ENCODE peak calls at places on chromosomes 6 and 20, in nine cellular contexts. W is endothelial cell of umbilical vein, O is uterus, J is cardiac fibroblast, G is foreskin fibroblast, Q is HCT116, X is cardiac muscle cell, B is heart left ventricle, S is psoas muscle. H is an unnamed sample.
A peak's percentile ranks its signal among the peaks of the same experiment; 100 is the strongest.

GRCh38 chr6:111679126-111679525 is 73.4 kb upstream of the TRAF3IP2 start:
- DNase-seq in W (no peak), O (no peak), J (no peak), G (no peak), Q (no peak), X (no peak), B (no peak), S (no peak), H (no peak)

GRCh38 chr6:44129841-44130322 is 2.5 kb downstream of the TMEM63B start:
- DNase-seq in W (no peak), O (no peak), J (no peak), G (no peak), Q (no peak), X (peak; percentile 15), B (peak; percentile 58), S (no peak), H (no peak)

GRCh38 chr6:130426078-130426726 is 60.4 kb downstream of the TMEM200A start:
- DNase-seq in W (no peak), O (no peak), J (no peak), G (peak; percentile 75), Q (peak; percentile 10), X (no peak), B (no peak), S (no peak), H (peak; percentile 62)

GRCh38 chr6:24827162-24827561 is 28.4 kb upstream of the ARMH2 start:
- DNase-seq in W (no peak), O (no peak), J (no peak), G (no peak), Q (no peak), X (no peak), B (no peak), S (no peak), H (no peak)

GRCh38 chr6:14703586-14703985 is 542.3 kb upstream of the JARID2 start:
- DNase-seq in W (no peak), O (no peak), J (peak; percentile 59), G (no peak), Q (no peak), X (no peak), B (no peak), S (no peak), H (peak; percentile 94)

GRCh38 chr20:54165803-54166202 is 8.0 kb downstream of the CYP24A1 start:
- DNase-seq in W (no peak), O (no peak), J (no peak), G (no peak), Q (no peak), X (no peak), B (no peak), S (no peak), H (no peak)

GRCh38 chr6:30722280-30723112 is 2.3 kb downstream of the TUBB start:
- DNase-seq in W (peak; percentile 82), O (peak; percentile 80), J (peak; percentile 82), G (peak; percentile 90), Q (peak; percentile 62), X (peak; percentile 79), B (peak; percentile 81), S (peak; percentile 88), H (peak; percentile 72)

GRCh38 chr6:167843023-167843422 is 16.3 kb downstream of the AFDN start:
- DNase-seq in W (no peak), O (no peak), J (no peak), G (no peak), Q (no peak), X (no peak), B (no peak), S (no peak), H (no peak)

GRCh38 chr6:657743-658142 is 843 bp upstream of the HUS1B start:
- DNase-seq in W (no peak), O (no peak), J (peak; percentile 29), G (no peak), Q (no peak), X (no peak), B (no peak), S (no peak), H (no peak)

GRCh38 chr6:110140650-110141049 is 38.8 kb downstream of the WASF1 start:
- DNase-seq in W (peak; percentile 8), O (no peak), J (peak; percentile 56), G (peak; percentile 83), Q (peak; percentile 52), X (no peak), B (no peak), S (no peak), H (peak; percentile 60)

GRCh38 chr6:37218501-37218900 is 39.1 kb upstream of the TBC1D22B start:
- DNase-seq in W (no peak), O (no peak), J (no peak), G (no peak), Q (no peak), X (no peak), B (no peak), S (no peak), H (no peak)

GRCh38 chr20:58102252-58102651 is 126.2 kb downstream of the ANKRD60 start:
- DNase-seq in W (no peak), O (no peak), J (peak; percentile 31), G (peak; percentile 52), Q (no peak), X (no peak), B (no peak), S (no peak), H (peak; percentile 71)

GRCh38 chr6:14274552-14275492 is 157.2 kb downstream of the CD83 start:
- DNase-seq in W (no peak), O (no peak), J (no peak), G (no peak), Q (no peak), X (no peak), B (no peak), S (no peak), H (no peak)

GRCh38 chr6:127120787-127121636 is 2.5 kb downstream of the RSPO3 start:
- DNase-seq in W (peak; percentile 88), O (peak; percentile 87), J (peak; percentile 81), G (peak; percentile 90), Q (peak; percentile 63), X (peak; percentile 88), B (peak; percentile 64), S (peak; percentile 88), H (peak; percentile 84)
- H3K4me3 ChIP-seq in W (peak overlapping the region; percentile 31), O (peak overlapping the region; percentile 61), J (no peak overlapping the region), G (peak overlapping the region; percentile 74), Q (no peak overlapping the region), X (peak overlapping the region; percentile 79), B (peak overlapping the region; percentile 54), S (peak overlapping the region; percentile 81), H (peak overlapping the region; percentile 47)

DNA sequence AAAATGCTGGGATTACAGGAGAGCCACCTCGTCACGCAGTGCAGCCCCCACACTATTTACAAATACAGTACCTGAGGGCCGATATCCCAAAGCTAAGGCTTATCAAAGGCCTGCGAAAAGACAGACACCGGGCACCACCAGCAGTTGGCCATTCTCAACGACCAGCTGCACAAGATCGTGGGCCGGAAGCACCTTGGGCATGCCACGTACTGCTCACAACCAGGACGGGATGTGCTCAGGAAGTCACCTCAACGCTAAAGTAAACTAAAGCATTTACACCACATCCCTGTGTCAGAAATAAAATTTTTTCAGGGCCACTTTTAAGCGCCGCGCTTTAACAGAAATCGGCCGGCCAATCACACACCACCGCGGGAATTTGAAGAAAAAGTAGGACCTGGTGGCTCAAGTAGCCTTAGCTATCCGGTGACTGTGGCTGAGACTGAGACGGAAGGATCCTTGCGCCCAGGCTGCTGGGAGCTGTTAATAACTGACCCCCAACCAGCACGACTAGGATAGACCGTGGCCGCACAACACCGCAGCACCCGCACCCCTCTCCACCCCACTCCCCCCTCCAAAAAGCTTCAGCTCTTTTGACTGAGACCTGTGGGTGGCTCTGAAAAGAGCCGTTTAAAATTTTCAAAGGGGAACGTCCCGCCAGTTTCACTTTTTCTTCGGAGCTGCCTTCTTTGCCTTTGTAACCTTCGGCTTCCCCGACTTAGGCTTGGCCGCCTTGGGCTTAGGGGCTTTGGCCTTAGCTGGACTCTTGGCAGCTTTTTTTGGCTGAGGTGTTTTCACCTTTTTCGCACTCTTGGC is 131.2 kb upstream of the BTN3A2 start:
- DNase-seq in W (peak; percentile 71), O (peak; percentile 54), J (peak; percentile 69), G (peak; percentile 80), Q (no peak), X (peak; percentile 54), B (no peak), S (peak; percentile 57), H (peak; percentile 73)
- TF ChIP-seq CTCF in W (no peak), O (no peak), J (no peak), G (no peak), Q (no peak), X (no peak), B (no peak), S (no peak), H (no peak)

DNA sequence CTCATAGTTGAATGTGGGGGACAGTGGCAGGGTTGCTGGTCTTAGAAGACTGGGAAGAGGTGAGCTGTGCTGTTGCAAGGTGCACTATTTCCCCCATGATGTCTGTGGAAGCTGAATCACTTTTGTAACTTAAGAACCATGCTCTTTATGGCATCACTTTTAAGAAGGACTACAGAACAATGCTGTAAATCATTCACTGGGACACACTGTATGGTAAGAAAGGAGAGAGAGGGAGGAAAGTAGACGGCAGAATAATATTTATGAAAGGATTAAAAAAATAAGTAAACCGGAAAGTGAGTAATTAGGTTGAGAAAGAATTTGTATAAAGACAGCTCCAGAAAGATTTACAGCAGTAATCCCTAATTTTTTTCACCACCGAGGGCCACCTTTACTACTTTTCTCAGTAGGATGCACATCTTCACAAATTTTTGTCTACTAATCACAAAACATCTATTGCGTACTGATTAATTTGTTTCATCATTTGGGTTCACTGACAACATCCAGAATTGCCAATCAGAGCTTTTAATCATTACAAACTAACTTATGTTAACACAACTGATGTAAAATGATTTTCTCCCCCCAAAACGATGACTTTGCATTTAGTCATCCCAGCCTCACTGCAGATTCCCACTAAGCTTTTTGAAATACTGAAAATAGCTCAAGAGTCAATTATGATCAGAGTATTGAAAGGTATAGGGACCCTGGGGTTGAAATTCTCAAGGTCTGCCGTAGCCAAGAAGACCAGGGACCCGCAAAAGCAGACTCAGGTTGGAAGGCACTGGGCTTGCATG is 560.7 kb upstream of the NOX3 start:
- DNase-seq in W (peak; percentile 43), O (no peak), J (no peak), G (no peak), Q (no peak), X (no peak), B (no peak), S (no peak), H (no peak)
- H3K4me3 ChIP-seq in W (no peak overlapping the region), O (no peak overlapping the region), J (no peak overlapping the region), G (no peak overlapping the region), Q (no peak overlapping the region), X (no peak overlapping the region), B (no peak overlapping the region), S (no peak overlapping the region), H (no peak overlapping the region)

GRCh38 chr6:158414900-158415299 is 102.6 kb downstream of the TULP4 start:
- DNase-seq in W (no peak), O (no peak), J (peak; percentile 66), G (peak; percentile 32), Q (no peak), X (no peak), B (no peak), S (no peak), H (peak; percentile 64)

GRCh38 chr6:158418501-158418900 is 106.2 kb downstream of the TULP4 start:
- DNase-seq in W (no peak), O (no peak), J (peak; percentile 55), G (peak; percentile 43), Q (no peak), X (no peak), B (no peak), S (no peak), H (no peak)

GRCh38 chr6:158417760-158418098 is 105.5 kb downstream of the TULP4 start:
- DNase-seq in W (peak; percentile 71), O (no peak), J (peak; percentile 62), G (peak; percentile 86), Q (no peak), X (no peak), B (no peak), S (no peak), H (peak; percentile 79)

GRCh38 chr6:158415666-158416065 is 103.4 kb downstream of the TULP4 start:
- DNase-seq in W (no peak), O (no peak), J (no peak), G (no peak), Q (no peak), X (no peak), B (no peak), S (no peak), H (no peak)

GRCh38 chr6:158416841-158417759 is 104.8 kb downstream of the TULP4 start:
- DNase-seq in W (no peak), O (no peak), J (no peak), G (peak; percentile 59), Q (no peak), X (no peak), B (no peak), S (no peak), H (no peak)
- TF ChIP-seq CTCF in W (no peak), O (no peak), J (no peak), G (no peak), Q (no peak), X (no peak), B (no peak), S (no peak), H (no peak)